ENCODE peak calls at places on chromosomes 16 and 17, in five cellular contexts. O is IMR-90, X is AG09309, Z is GM10248, P is adrenal gland. N is an unnamed sample.

GRCh38 chr16:21264226-21265036 is 13.7 kb downstream of the CRYM start:
- DNase-seq in X (no peak), Z (peak; percentile 49), P (no peak), O (no peak), N (no peak)

GRCh38 chr16:71540-72341 is 690 bp downstream of the RHBDF1 start:
- DNase-seq in X (no peak), Z (no peak), P (peak; percentile 59), O (peak; percentile 76), N (no peak)

GRCh38 chr17:64297467-64298088 is 34.5 kb upstream of the TEX2 start:
- DNase-seq in X (no peak), O (no peak), P (no peak), Z (no peak), N (no peak)

GRCh38 chr17:5843366-5844026 is 226.7 kb upstream of the WSCD1 start:
- DNase-seq in P (no peak), O (no peak), Z (no peak), X (no peak), N (no peak)

GRCh38 chr17:17812211-17813054 is 24.4 kb downstream of the SREBF1 start:
- DNase-seq in O (peak; percentile 41), P (peak; percentile 83), Z (peak; percentile 88), X (no peak), N (peak; percentile 94)

GRCh38 chr16:476039-476438 is 50.6 kb downstream of the RAB11FIP3 start:
- DNase-seq in X (no peak), Z (no peak), P (no peak), O (no peak), N (no peak)

GRCh38 chr16:68289621-68290329 is 21.0 kb downstream of the SLC7A6OS start:
- DNase-seq in X (peak; percentile 23), Z (peak; percentile 85), P (no peak), O (no peak), N (peak; percentile 85)

GRCh38 chr17:31900877-31901276 is 631 bp downstream of the UTP6 start:
- DNase-seq in P (no peak), O (peak; percentile 25), Z (no peak), X (no peak), N (no peak)

GRCh38 chr17:29618272-29619065 is 4.2 kb downstream of the CORO6 start:
- DNase-seq in Z (no peak), X (no peak), P (no peak), O (no peak), N (no peak)

GRCh38 chr17:10790491-10791401 is 13.2 kb downstream of the TMEM238L start:
- DNase-seq in P (peak; percentile 56), X (no peak), O (no peak), Z (no peak), N (no peak)

GRCh38 chr17:38654411-38655398 is 20.1 kb downstream of the EPOP start:
- DNase-seq in X (no peak), Z (peak; percentile 70), P (no peak), O (no peak), N (peak; percentile 69)

GRCh38 chr17:32483451-32484019 is 3.3 kb upstream of the CDK5R1 start:
- DNase-seq in X (peak; percentile 68), O (peak; percentile 61), Z (peak; percentile 77), P (peak; percentile 83), N (peak; percentile 78)

DNA sequence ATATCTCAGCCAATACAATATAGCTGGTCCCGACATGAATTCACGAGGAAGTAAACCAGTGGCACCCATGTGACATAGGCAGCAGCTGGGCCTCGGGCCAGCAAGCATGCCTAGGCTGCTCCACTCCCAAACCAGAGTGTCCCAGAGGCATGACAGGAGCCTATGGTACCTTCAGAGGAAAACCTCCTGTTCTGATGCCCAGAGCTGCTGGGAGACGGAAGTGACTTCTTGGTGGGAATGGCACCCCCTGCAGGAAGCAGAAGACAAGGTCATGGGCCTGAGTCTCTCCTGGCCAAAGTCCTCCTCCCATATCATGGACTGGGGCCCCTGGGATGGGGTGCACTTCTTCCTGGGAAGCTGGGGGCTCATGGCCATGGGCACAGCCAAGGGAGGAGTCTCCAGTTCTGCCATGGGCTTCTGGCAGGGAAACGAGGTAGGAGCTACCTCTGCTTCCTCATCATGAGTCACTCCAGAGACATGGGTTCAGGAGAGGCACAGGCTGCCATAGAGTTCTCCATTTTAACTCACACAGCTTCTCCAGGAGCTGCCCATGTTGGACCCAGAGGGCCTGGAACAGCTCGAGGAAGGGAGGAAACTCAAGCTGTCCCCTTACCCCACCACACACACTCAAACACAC is 13.4 kb downstream of the FBF1 start:
- DNase-seq in P (no peak), X (no peak), O (no peak), Z (peak; percentile 65), N (peak; percentile 71)
- TF ChIP-seq CTCF in P (peak; percentile 14), X (peak; percentile 34), O (peak; percentile 18), Z (peak; percentile 24), N (peak; percentile 18)

DNA sequence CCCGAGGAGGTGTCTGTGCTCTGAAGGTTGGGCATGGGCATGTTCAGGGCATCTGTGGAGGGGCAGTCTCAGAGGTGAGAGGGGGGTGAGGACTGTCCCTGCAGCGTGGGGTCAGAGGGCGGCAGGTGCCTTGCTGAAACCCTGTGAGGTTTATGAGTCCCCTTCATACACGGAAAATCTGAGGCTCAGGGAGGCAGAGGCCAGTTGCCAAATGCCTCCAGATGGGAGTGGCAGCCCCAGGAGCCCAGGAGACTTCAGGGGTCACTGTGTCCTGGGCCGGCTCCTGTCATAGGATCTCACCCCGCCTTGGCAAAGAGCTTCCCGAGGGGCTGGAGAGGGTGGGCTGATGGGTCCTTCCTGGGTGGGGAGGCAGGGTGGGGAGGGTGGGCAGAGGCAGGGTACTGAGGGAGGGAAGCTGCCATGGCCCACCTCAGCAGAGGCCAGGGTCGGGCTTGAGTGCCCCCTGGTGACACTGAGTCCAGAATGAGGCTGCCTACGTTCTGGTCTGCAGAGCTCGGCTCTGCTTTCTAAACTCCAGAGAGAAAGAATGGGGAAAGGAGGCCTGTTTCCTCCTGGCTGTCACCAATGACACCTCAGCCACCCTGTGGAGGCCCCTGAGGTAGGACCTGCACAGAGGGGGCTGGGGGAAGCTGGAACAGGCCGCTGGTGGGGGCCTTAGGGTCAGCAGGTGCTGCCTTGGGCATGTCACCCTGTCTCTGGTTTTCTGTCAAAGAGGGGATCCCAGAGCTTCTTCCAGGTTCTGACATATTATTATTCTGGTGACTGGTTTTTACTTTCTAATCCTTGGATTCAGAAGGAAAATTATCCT is 1.1 kb downstream of the LGALS9 start:
- DNase-seq in X (no peak), Z (peak; percentile 46), O (no peak), P (no peak), N (no peak)
- TF ChIP-seq CTCF in X (no peak), Z (peak; percentile 53), O (no peak), P (no peak), N (peak; percentile 22)

DNA sequence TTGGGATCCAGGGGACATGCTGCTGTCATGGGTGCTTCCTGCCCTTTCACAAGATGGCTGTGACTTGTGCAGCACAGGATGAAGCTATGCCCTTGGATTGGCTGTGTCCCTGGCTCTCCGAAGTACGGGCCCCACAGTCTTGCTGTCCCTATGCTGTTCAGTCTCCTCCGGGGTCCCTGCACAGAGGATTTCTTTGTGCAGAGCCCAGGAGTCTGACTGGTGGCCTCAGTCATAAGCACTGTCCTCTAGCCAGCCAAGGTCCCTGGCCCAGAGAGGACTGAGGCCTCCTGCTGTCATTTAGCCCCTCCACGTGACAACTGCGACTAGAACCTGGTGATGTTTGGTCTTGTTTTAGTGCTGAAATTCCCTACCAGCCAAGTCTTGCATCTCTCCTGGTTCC is 42.4 kb upstream of the CRISPLD2 start:
- DNase-seq in Z (no peak), X (no peak), O (no peak), P (no peak), N (no peak)
- TF ChIP-seq CTCF in Z (no peak), X (no peak), O (no peak), P (no peak), N (no peak)

GRCh38 chr17:8253801-8254200 is 4.7 kb downstream of the PFAS start:
- DNase-seq in O (no peak), Z (no peak), P (no peak), X (no peak), N (no peak)
- TF ChIP-seq CTCF in O (peak; percentile 15), Z (no peak), P (no peak), X (peak; percentile 22), N (no peak)